ENCODE peak calls at places on chromosomes 16 and 17, in seven cellular contexts. One of them, this sample, is unnamed.

GRCh38 chr17:80422981-80423380 is 8.0 kb downstream of the ENDOV start:
- DNase-seq in left ventricle myocardium inferior: peak; percentile 41
- DNase-seq in IMR-90: no peak
- DNase-seq in kidney: peak; percentile 76
- DNase-seq in psoas muscle: peak; percentile 73
- DNase-seq in effector memory CD4-positive, alpha-beta T cell: no peak
- DNase-seq in NT2/D1: no peak
- DNase-seq in this sample: peak; percentile 69

GRCh38 chr17:38511126-38512108 is 83.2 kb downstream of the ARHGAP23 start:
- DNase-seq in left ventricle myocardium inferior: no peak
- DNase-seq in IMR-90: peak; percentile 71
- DNase-seq in kidney: peak; percentile 75
- DNase-seq in psoas muscle: no peak
- DNase-seq in effector memory CD4-positive, alpha-beta T cell: no peak
- DNase-seq in NT2/D1: no peak
- DNase-seq in this sample: no peak

GRCh38 chr16:87443964-87444363 is 48.9 kb downstream of the ZCCHC14 start:
- DNase-seq in left ventricle myocardium inferior: no peak
- DNase-seq in IMR-90: no peak
- DNase-seq in kidney: no peak
- DNase-seq in psoas muscle: no peak
- DNase-seq in effector memory CD4-positive, alpha-beta T cell: no peak
- DNase-seq in NT2/D1: no peak
- DNase-seq in this sample: no peak

GRCh38 chr16:57539072-57539796 is 2.9 kb upstream of the CCDC102A start:
- DNase-seq in left ventricle myocardium inferior: no peak
- DNase-seq in IMR-90: no peak
- DNase-seq in kidney: no peak
- DNase-seq in psoas muscle: no peak
- DNase-seq in effector memory CD4-positive, alpha-beta T cell: no peak
- DNase-seq in NT2/D1: no peak
- DNase-seq in this sample: no peak

GRCh38 chr17:14038206-14038605 is 31.1 kb upstream of the COX10 start:
- DNase-seq in left ventricle myocardium inferior: no peak
- DNase-seq in IMR-90: peak; percentile 63
- DNase-seq in kidney: no peak
- DNase-seq in psoas muscle: no peak
- DNase-seq in effector memory CD4-positive, alpha-beta T cell: no peak
- DNase-seq in NT2/D1: no peak
- DNase-seq in this sample: no peak

GRCh38 chr17:37576281-37576680 is 32.9 kb downstream of the SYNRG start:
- DNase-seq in left ventricle myocardium inferior: no peak
- DNase-seq in IMR-90: peak; percentile 27
- DNase-seq in kidney: no peak
- DNase-seq in psoas muscle: no peak
- DNase-seq in effector memory CD4-positive, alpha-beta T cell: no peak
- DNase-seq in NT2/D1: no peak
- DNase-seq in this sample: no peak

GRCh38 chr17:21282231-21282630 is 2.3 kb upstream of the MAP2K3 start:
- DNase-seq in left ventricle myocardium inferior: no peak
- DNase-seq in IMR-90: peak; percentile 98
- DNase-seq in kidney: no peak
- DNase-seq in psoas muscle: peak; percentile 74
- DNase-seq in effector memory CD4-positive, alpha-beta T cell: no peak
- DNase-seq in NT2/D1: no peak
- DNase-seq in this sample: peak; percentile 92

GRCh38 chr17:12078791-12079190 is 58.1 kb downstream of the MAP2K4 start:
- DNase-seq in left ventricle myocardium inferior: no peak
- DNase-seq in IMR-90: peak; percentile 83
- DNase-seq in kidney: no peak
- DNase-seq in psoas muscle: no peak
- DNase-seq in effector memory CD4-positive, alpha-beta T cell: no peak
- DNase-seq in NT2/D1: no peak
- DNase-seq in this sample: no peak

GRCh38 chr16:641326-642188 is at the start of gene MCRIP2:
- DNase-seq in left ventricle myocardium inferior: peak; percentile 89
- DNase-seq in IMR-90: peak; percentile 61
- DNase-seq in kidney: peak; percentile 95
- DNase-seq in psoas muscle: peak; percentile 89
- DNase-seq in effector memory CD4-positive, alpha-beta T cell: peak; percentile 53
- DNase-seq in NT2/D1: peak; percentile 78
- DNase-seq in this sample: peak; percentile 93

GRCh38 chr17:40445769-40446468 is 2.7 kb downstream of the IGFBP4 start:
- DNase-seq in left ventricle myocardium inferior: no peak
- DNase-seq in IMR-90: peak; percentile 27
- DNase-seq in kidney: no peak
- DNase-seq in psoas muscle: no peak
- DNase-seq in effector memory CD4-positive, alpha-beta T cell: no peak
- DNase-seq in NT2/D1: no peak
- DNase-seq in this sample: peak; percentile 6

GRCh38 chr17:50353600-50354195 is 7.8 kb downstream of the XYLT2 start:
- DNase-seq in left ventricle myocardium inferior: no peak
- DNase-seq in IMR-90: no peak
- DNase-seq in kidney: peak; percentile 65
- DNase-seq in psoas muscle: no peak
- DNase-seq in effector memory CD4-positive, alpha-beta T cell: no peak
- DNase-seq in NT2/D1: no peak
- DNase-seq in this sample: peak; percentile 73

GRCh38 chr17:31321971-31322370 is 549 bp upstream of the EVI2A start:
- DNase-seq in left ventricle myocardium inferior: no peak
- DNase-seq in IMR-90: no peak
- DNase-seq in kidney: no peak
- DNase-seq in psoas muscle: no peak
- DNase-seq in effector memory CD4-positive, alpha-beta T cell: peak; percentile 21
- DNase-seq in NT2/D1: no peak
- DNase-seq in this sample: no peak

GRCh38 chr16:29007865-29008593 is 23.2 kb downstream of the LAT start:
- DNase-seq in left ventricle myocardium inferior: no peak
- DNase-seq in IMR-90: peak; percentile 90
- DNase-seq in kidney: no peak
- DNase-seq in psoas muscle: no peak
- DNase-seq in effector memory CD4-positive, alpha-beta T cell: peak; percentile 23
- DNase-seq in NT2/D1: no peak
- DNase-seq in this sample: no peak

GRCh38 chr16:3458278-3458851 is 14.9 kb downstream of the NAA60 start:
- DNase-seq in left ventricle myocardium inferior: no peak
- DNase-seq in IMR-90: peak; percentile 49
- DNase-seq in kidney: peak; percentile 81
- DNase-seq in psoas muscle: no peak
- DNase-seq in effector memory CD4-positive, alpha-beta T cell: no peak
- DNase-seq in NT2/D1: no peak
- DNase-seq in this sample: peak; percentile 62

GRCh38 chr16:67071476-67072048 is 38.2 kb upstream of the PHAF1 start:
- DNase-seq in left ventricle myocardium inferior: no peak
- DNase-seq in IMR-90: no peak
- DNase-seq in kidney: no peak
- DNase-seq in psoas muscle: no peak
- DNase-seq in effector memory CD4-positive, alpha-beta T cell: no peak
- DNase-seq in NT2/D1: no peak
- DNase-seq in this sample: no peak
- H3K36me3 ChIP-seq in left ventricle myocardium inferior: peaks cover 63% of the 10 kb centered on the region
- H3K36me3 ChIP-seq in IMR-90: peaks cover 21% of the 10 kb centered on the region
- H3K36me3 ChIP-seq in kidney: peaks cover 31% of the 10 kb centered on the region
- H3K36me3 ChIP-seq in psoas muscle: peaks cover 3% of the 10 kb centered on the region
- H3K36me3 ChIP-seq in effector memory CD4-positive, alpha-beta T cell: peaks cover 26% of the 10 kb centered on the region
- H3K36me3 ChIP-seq in NT2/D1: peaks cover 73% of the 10 kb centered on the region
- H3K36me3 ChIP-seq in this sample: peaks cover 4% of the 10 kb centered on the region

DNA sequence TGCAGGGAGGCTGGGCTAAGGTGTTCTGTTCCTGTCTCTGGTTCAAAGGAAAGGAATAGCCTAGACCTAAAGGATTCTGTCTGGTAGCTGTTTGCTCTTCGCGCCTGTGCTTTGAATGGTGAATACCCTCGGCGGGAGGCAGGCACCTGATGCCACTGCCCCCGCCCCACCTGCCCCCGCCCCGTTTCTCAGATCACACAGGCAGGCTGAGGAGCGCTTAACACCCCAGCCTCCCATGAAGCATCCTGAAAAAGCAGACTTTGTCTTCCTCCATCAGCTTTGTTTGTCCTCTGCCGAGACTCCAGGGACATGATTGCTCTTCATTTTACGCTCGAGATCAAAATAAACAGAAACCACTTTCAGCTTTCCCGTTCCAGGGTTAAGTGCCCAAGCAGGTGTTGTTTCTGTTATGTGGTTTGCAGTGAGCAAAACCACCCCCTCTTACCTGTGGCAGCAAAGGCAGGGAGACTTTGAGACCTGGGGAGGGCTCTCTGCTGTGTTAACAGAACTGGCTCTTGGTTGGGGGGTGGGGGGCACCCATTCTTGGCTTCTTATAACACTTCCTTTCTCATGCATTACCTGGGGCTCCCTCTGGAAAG is 452.1 kb downstream of the WWOX start:
- DNase-seq in left ventricle myocardium inferior: no peak
- DNase-seq in IMR-90: no peak
- DNase-seq in kidney: no peak
- DNase-seq in psoas muscle: no peak
- DNase-seq in effector memory CD4-positive, alpha-beta T cell: no peak
- DNase-seq in NT2/D1: no peak
- DNase-seq in this sample: no peak
- H3K4me3 ChIP-seq in left ventricle myocardium inferior: no peak overlapping the region
- H3K4me3 ChIP-seq in IMR-90: no peak overlapping the region
- H3K4me3 ChIP-seq in kidney: no peak overlapping the region
- H3K4me3 ChIP-seq in psoas muscle: no peak overlapping the region
- H3K4me3 ChIP-seq in effector memory CD4-positive, alpha-beta T cell: no peak overlapping the region
- H3K4me3 ChIP-seq in NT2/D1: no peak overlapping the region
- H3K4me3 ChIP-seq in this sample: no peak overlapping the region

DNA sequence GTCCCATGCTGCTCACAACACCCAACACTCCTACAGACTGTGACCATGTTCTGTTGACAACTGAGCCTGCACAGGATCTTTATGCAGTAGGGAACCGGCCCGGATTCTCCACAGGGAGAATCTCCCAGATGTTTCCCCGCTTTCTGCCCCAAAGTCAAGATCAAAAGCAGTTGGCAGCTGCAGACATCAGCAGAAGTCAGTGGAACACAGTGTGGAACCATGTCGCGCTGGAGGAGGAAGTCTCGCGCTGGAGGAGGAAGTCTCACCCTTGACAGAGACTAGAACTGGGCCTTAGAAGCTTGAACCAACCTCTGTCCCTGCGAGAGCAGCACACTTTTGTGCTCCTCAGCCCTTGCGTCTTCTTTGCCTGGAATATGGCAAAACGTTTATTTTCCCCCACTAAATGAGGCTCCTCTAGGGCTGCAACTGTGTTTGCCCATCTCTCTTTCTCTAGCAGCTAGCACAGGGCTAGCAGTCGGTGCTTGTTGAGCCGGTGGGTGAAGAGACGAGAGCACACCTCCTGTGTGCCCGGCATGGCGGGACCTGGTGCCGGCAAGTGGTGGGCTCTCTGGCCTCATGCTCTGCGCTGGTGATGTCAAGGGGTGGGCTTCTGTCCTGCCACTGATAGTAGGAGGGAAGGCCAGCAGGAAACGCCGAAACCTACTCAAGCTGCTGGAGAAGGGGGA is 2.1 kb upstream of the MRC2 start:
- DNase-seq in left ventricle myocardium inferior: no peak
- DNase-seq in IMR-90: no peak
- DNase-seq in kidney: no peak
- DNase-seq in psoas muscle: no peak
- DNase-seq in effector memory CD4-positive, alpha-beta T cell: no peak
- DNase-seq in NT2/D1: no peak
- DNase-seq in this sample: no peak
- H3K36me3 ChIP-seq in left ventricle myocardium inferior: no peaks in the 10 kb centered on the region
- H3K36me3 ChIP-seq in IMR-90: peaks cover 2% of the 10 kb centered on the region
- H3K36me3 ChIP-seq in kidney: no peaks in the 10 kb centered on the region
- H3K36me3 ChIP-seq in psoas muscle: no peaks in the 10 kb centered on the region
- H3K36me3 ChIP-seq in effector memory CD4-positive, alpha-beta T cell: no peaks in the 10 kb centered on the region
- H3K36me3 ChIP-seq in NT2/D1: peaks cover 19% of the 10 kb centered on the region
- H3K36me3 ChIP-seq in this sample: no peaks in the 10 kb centered on the region

GRCh38 chr17:8939496-8940334 is 25.8 kb downstream of the PIK3R5 start:
- DNase-seq in left ventricle myocardium inferior: no peak
- DNase-seq in IMR-90: no peak
- DNase-seq in kidney: no peak
- DNase-seq in psoas muscle: no peak
- DNase-seq in effector memory CD4-positive, alpha-beta T cell: no peak
- DNase-seq in NT2/D1: no peak
- DNase-seq in this sample: no peak

GRCh38 chr17:8940866-8941471 is 24.5 kb downstream of the PIK3R5 start:
- DNase-seq in left ventricle myocardium inferior: no peak
- DNase-seq in IMR-90: no peak
- DNase-seq in kidney: no peak
- DNase-seq in psoas muscle: no peak
- DNase-seq in effector memory CD4-positive, alpha-beta T cell: no peak
- DNase-seq in NT2/D1: no peak
- DNase-seq in this sample: no peak

GRCh38 chr17:8941980-8942617 is 23.4 kb downstream of the PIK3R5 start:
- DNase-seq in left ventricle myocardium inferior: no peak
- DNase-seq in IMR-90: no peak
- DNase-seq in kidney: no peak
- DNase-seq in psoas muscle: no peak
- DNase-seq in effector memory CD4-positive, alpha-beta T cell: no peak
- DNase-seq in NT2/D1: no peak
- DNase-seq in this sample: no peak

GRCh38 chr17:8944083-8944482 is 21.4 kb downstream of the PIK3R5 start:
- DNase-seq in left ventricle myocardium inferior: no peak
- DNase-seq in IMR-90: no peak
- DNase-seq in kidney: no peak
- DNase-seq in psoas muscle: no peak
- DNase-seq in effector memory CD4-positive, alpha-beta T cell: no peak
- DNase-seq in NT2/D1: no peak
- DNase-seq in this sample: no peak

DNA sequence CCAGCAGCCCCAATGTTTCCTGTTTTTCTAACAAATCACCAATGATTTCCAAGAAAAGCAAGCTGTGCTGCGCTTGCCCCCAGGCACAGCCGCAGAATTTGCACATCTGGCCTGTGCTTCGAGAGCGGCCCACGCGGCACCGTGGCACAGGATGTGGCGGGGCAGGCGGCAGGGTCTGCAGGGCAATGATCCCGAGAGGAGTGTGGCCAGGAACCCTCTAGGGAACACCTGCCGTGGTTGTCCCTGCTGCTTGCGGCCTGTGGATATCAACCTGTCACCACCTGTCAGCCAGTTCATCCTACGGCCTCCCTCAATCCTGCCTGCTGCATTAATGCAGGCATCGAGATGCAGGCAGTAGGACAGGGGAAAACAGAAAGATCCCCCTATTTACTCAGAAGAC is 24.0 kb downstream of the PIK3R5 start:
- DNase-seq in left ventricle myocardium inferior: no peak
- DNase-seq in IMR-90: no peak
- DNase-seq in kidney: no peak
- DNase-seq in psoas muscle: no peak
- DNase-seq in effector memory CD4-positive, alpha-beta T cell: peak; percentile 38
- DNase-seq in NT2/D1: no peak
- DNase-seq in this sample: no peak
- H3K4me3 ChIP-seq in left ventricle myocardium inferior: no peak overlapping the region
- H3K4me3 ChIP-seq in IMR-90: no peak overlapping the region
- H3K4me3 ChIP-seq in kidney: no peak overlapping the region
- H3K4me3 ChIP-seq in psoas muscle: no peak overlapping the region
- H3K4me3 ChIP-seq in effector memory CD4-positive, alpha-beta T cell: peak overlapping the region; percentile 3
- H3K4me3 ChIP-seq in NT2/D1: no peak overlapping the region
- H3K4me3 ChIP-seq in this sample: no peak overlapping the region

This sample was measured in aorta.